ENCODE peak calls at places on chromosomes 5 and 9, in seven cellular contexts. R is cardiac fibroblast, X is NCI-H446, S is mucosa of gallbladder, D is C1 segment of cervical spinal cord, P is heart left ventricle, B is psoas muscle. K is an unnamed sample.
A peak's percentile ranks its signal among the peaks of the same experiment; 100 is the strongest.

GRCh38 chr5:66440202-66440680 is 156.0 kb upstream of the MAST4 start:
- DNase-seq in R (peak; percentile 94), X (no peak), S (peak; percentile 45), D (no peak), P (peak; percentile 63), B (no peak), K (no peak)

GRCh38 chr5:157502143-157502647 is 42.2 kb downstream of the NIPAL4 start:
- DNase-seq in R (no peak), X (no peak), S (peak; percentile 37), D (no peak), P (no peak), B (no peak), K (no peak)

GRCh38 chr5:24642022-24642421 is 2.8 kb downstream of the CDH10 start:
- DNase-seq in R (peak; percentile 35), X (peak; percentile 71), S (no peak), D (no peak), P (no peak), B (no peak), K (no peak)

GRCh38 chr5:169861433-169861832 is 118.9 kb downstream of the INSYN2B start:
- DNase-seq in R (no peak), X (no peak), S (no peak), D (no peak), P (no peak), B (no peak), K (no peak)

GRCh38 chr5:60248900-60249299 is 355.4 kb upstream of the PDE4D start:
- DNase-seq in R (no peak), X (no peak), S (no peak), D (no peak), P (peak; percentile 24), B (peak; percentile 49), K (no peak)

GRCh38 chr5:140806834-140807775 is at the start of gene PCDHA4:
- DNase-seq in R (peak; percentile 25), X (no peak), S (peak; percentile 34), D (no peak), P (no peak), B (peak; percentile 48), K (peak; percentile 17)

GRCh38 chr5:43209833-43210232 is 17.8 kb downstream of the NIM1K start:
- DNase-seq in R (no peak), X (no peak), S (no peak), D (no peak), P (no peak), B (no peak), K (no peak)

GRCh38 chr9:124940894-124941688 is at the start of gene GOLGA1:
- DNase-seq in R (peak; percentile 94), X (peak; percentile 89), S (peak; percentile 96), D (peak; percentile 67), P (peak; percentile 95), B (peak; percentile 98), K (peak; percentile 98)

GRCh38 chr5:37738057-37738691 is 101.7 kb downstream of the GDNF start:
- DNase-seq in R (peak; percentile 97), X (peak; percentile 88), S (no peak), D (no peak), P (no peak), B (no peak), K (no peak)

GRCh38 chr9:4415281-4415680 is 75.0 kb upstream of the SLC1A1 start:
- DNase-seq in R (no peak), X (no peak), S (no peak), D (no peak), P (no peak), B (no peak), K (no peak)

GRCh38 chr5:82537646-82538306 is 259.6 kb upstream of the RPS23 start:
- DNase-seq in R (peak; percentile 22), X (no peak), S (no peak), D (no peak), P (no peak), B (no peak), K (no peak)

GRCh38 chr9:106921989-106922388 is 59.0 kb downstream of the ZNF462 start:
- DNase-seq in R (peak; percentile 39), X (no peak), S (no peak), D (no peak), P (no peak), B (no peak), K (no peak)

GRCh38 chr5:35876922-35877321 is 20.2 kb downstream of the IL7R start:
- DNase-seq in R (peak; percentile 47), X (no peak), S (no peak), D (no peak), P (no peak), B (no peak), K (no peak)

GRCh38 chr9:104872959-104873850 is 54.8 kb downstream of the ABCA1 start:
- DNase-seq in R (peak; percentile 98), X (no peak), S (peak; percentile 58), D (no peak), P (peak; percentile 26), B (peak; percentile 58), K (peak; percentile 38)

GRCh38 chr5:139335811-139336210 is 5.8 kb upstream of the PAIP2 start:
- DNase-seq in R (no peak), X (no peak), S (no peak), D (no peak), P (no peak), B (no peak), K (no peak)

GRCh38 chr9:16928179-16928945 is 57.9 kb upstream of the BNC2 start:
- DNase-seq in R (peak; percentile 33), X (no peak), S (no peak), D (no peak), P (no peak), B (no peak), K (no peak)

GRCh38 chr9:77807846-77808749 is 160.0 kb upstream of the GNA14 start:
- DNase-seq in R (peak; percentile 48), X (no peak), S (no peak), D (no peak), P (no peak), B (no peak), K (no peak)

GRCh38 chr5:143554918-143555477 is 151.5 kb upstream of the NR3C1 start:
- DNase-seq in R (peak; percentile 66), X (no peak), S (no peak), D (no peak), P (no peak), B (no peak), K (no peak)